ENCODE peak calls at places on chromosome 22, in nine cellular contexts. One of them, this sample, is unnamed.

GRCh38 chr22:47995718-47996117 is 1233.3 kb downstream of the TBC1D22A start:
- DNase-seq in GM23338: no peak
- DNase-seq in uterus: no peak
- DNase-seq in body of pancreas: no peak
- DNase-seq in cardiac fibroblast: no peak
- DNase-seq in AG04450: no peak
- DNase-seq in ascending aorta: no peak
- DNase-seq in PC-9: no peak
- DNase-seq in PC-3: no peak
- DNase-seq in this sample: no peak

GRCh38 chr22:19568337-19569311 is 44.4 kb upstream of the CLDN5 start:
- DNase-seq in GM23338: no peak
- DNase-seq in uterus: no peak
- DNase-seq in body of pancreas: no peak
- DNase-seq in cardiac fibroblast: peak
- DNase-seq in AG04450: peak
- DNase-seq in ascending aorta: no peak
- DNase-seq in PC-9: no peak
- DNase-seq in PC-3: peak
- DNase-seq in this sample: no peak

GRCh38 chr22:20022231-20023069 is 1.5 kb downstream of the TANGO2 start:
- DNase-seq in GM23338: no peak
- DNase-seq in uterus: no peak
- DNase-seq in body of pancreas: no peak
- DNase-seq in cardiac fibroblast: no peak
- DNase-seq in AG04450: no peak
- DNase-seq in ascending aorta: no peak
- DNase-seq in PC-9: no peak
- DNase-seq in PC-3: no peak
- DNase-seq in this sample: no peak

GRCh38 chr22:23055448-23056179 is 14.7 kb upstream of the GNAZ start:
- DNase-seq in GM23338: no peak
- DNase-seq in uterus: no peak
- DNase-seq in body of pancreas: no peak
- DNase-seq in cardiac fibroblast: no peak
- DNase-seq in AG04450: no peak
- DNase-seq in ascending aorta: peak
- DNase-seq in PC-9: no peak
- DNase-seq in PC-3: no peak
- DNase-seq in this sample: no peak

GRCh38 chr22:24093855-24094254 is 82.8 kb downstream of the CABIN1 start:
- DNase-seq in GM23338: peak
- DNase-seq in uterus: no peak
- DNase-seq in body of pancreas: peak
- DNase-seq in cardiac fibroblast: no peak
- DNase-seq in AG04450: no peak
- DNase-seq in ascending aorta: peak
- DNase-seq in PC-9: no peak
- DNase-seq in PC-3: no peak
- DNase-seq in this sample: no peak

GRCh38 chr22:49296561-49296960 is 531.1 kb downstream of the BRD1 start:
- DNase-seq in GM23338: no peak
- DNase-seq in uterus: no peak
- DNase-seq in body of pancreas: no peak
- DNase-seq in cardiac fibroblast: no peak
- DNase-seq in AG04450: no peak
- DNase-seq in ascending aorta: no peak
- DNase-seq in PC-9: no peak
- DNase-seq in PC-3: no peak
- DNase-seq in this sample: no peak

GRCh38 chr22:31627223-31627731 is 34.7 kb downstream of the PISD start:
- DNase-seq in GM23338: no peak
- DNase-seq in uterus: no peak
- DNase-seq in body of pancreas: peak
- DNase-seq in cardiac fibroblast: peak
- DNase-seq in AG04450: no peak
- DNase-seq in ascending aorta: no peak
- DNase-seq in PC-9: no peak
- DNase-seq in PC-3: no peak
- DNase-seq in this sample: no peak

GRCh38 chr22:45538284-45538683 is 35.6 kb downstream of the FBLN1 start:
- DNase-seq in GM23338: no peak
- DNase-seq in uterus: peak
- DNase-seq in body of pancreas: no peak
- DNase-seq in cardiac fibroblast: peak
- DNase-seq in AG04450: no peak
- DNase-seq in ascending aorta: peak
- DNase-seq in PC-9: no peak
- DNase-seq in PC-3: no peak
- DNase-seq in this sample: no peak

GRCh38 chr22:29320546-29320945 is 5.0 kb upstream of the RASL10A start:
- DNase-seq in GM23338: no peak
- DNase-seq in uterus: no peak
- DNase-seq in body of pancreas: no peak
- DNase-seq in cardiac fibroblast: no peak
- DNase-seq in AG04450: no peak
- DNase-seq in ascending aorta: no peak
- DNase-seq in PC-9: no peak
- DNase-seq in PC-3: no peak
- DNase-seq in this sample: no peak

GRCh38 chr22:31968022-31968421 is 23.7 kb downstream of the YWHAH start:
- DNase-seq in GM23338: no peak
- DNase-seq in uterus: no peak
- DNase-seq in body of pancreas: no peak
- DNase-seq in cardiac fibroblast: no peak
- DNase-seq in AG04450: no peak
- DNase-seq in ascending aorta: no peak
- DNase-seq in PC-9: no peak
- DNase-seq in PC-3: no peak
- DNase-seq in this sample: no peak

GRCh38 chr22:23147632-23148387 is 2.5 kb downstream of the RAB36 start:
- DNase-seq in GM23338: no peak
- DNase-seq in uterus: no peak
- DNase-seq in body of pancreas: peak
- DNase-seq in cardiac fibroblast: peak
- DNase-seq in AG04450: peak
- DNase-seq in ascending aorta: no peak
- DNase-seq in PC-9: peak
- DNase-seq in PC-3: peak
- DNase-seq in this sample: no peak

GRCh38 chr22:29914165-29914564 is 31.2 kb downstream of the MTMR3 start:
- DNase-seq in GM23338: peak
- DNase-seq in uterus: no peak
- DNase-seq in body of pancreas: no peak
- DNase-seq in cardiac fibroblast: peak
- DNase-seq in AG04450: peak
- DNase-seq in ascending aorta: no peak
- DNase-seq in PC-9: no peak
- DNase-seq in PC-3: peak
- DNase-seq in this sample: no peak

GRCh38 chr22:33210129-33210784 is 152.1 kb upstream of the SYN3 start:
- DNase-seq in GM23338: peak
- DNase-seq in uterus: no peak
- DNase-seq in body of pancreas: peak
- DNase-seq in cardiac fibroblast: peak
- DNase-seq in AG04450: no peak
- DNase-seq in ascending aorta: no peak
- DNase-seq in PC-9: peak
- DNase-seq in PC-3: peak
- DNase-seq in this sample: no peak

GRCh38 chr22:37647928-37648327 is 8.5 kb downstream of the SH3BP1 start:
- DNase-seq in GM23338: no peak
- DNase-seq in uterus: no peak
- DNase-seq in body of pancreas: peak
- DNase-seq in cardiac fibroblast: no peak
- DNase-seq in AG04450: no peak
- DNase-seq in ascending aorta: no peak
- DNase-seq in PC-9: no peak
- DNase-seq in PC-3: no peak
- DNase-seq in this sample: no peak

GRCh38 chr22:45192701-45193187 is 29.0 kb downstream of the NUP50 start:
- DNase-seq in GM23338: peak
- DNase-seq in uterus: no peak
- DNase-seq in body of pancreas: no peak
- DNase-seq in cardiac fibroblast: no peak
- DNase-seq in AG04450: no peak
- DNase-seq in ascending aorta: no peak
- DNase-seq in PC-9: no peak
- DNase-seq in PC-3: no peak
- DNase-seq in this sample: no peak

GRCh38 chr22:42760806-42761565 is 40.3 kb upstream of the A4GALT start:
- DNase-seq in GM23338: no peak
- DNase-seq in uterus: no peak
- DNase-seq in body of pancreas: no peak
- DNase-seq in cardiac fibroblast: no peak
- DNase-seq in AG04450: no peak
- DNase-seq in ascending aorta: no peak
- DNase-seq in PC-9: no peak
- DNase-seq in PC-3: no peak
- DNase-seq in this sample: no peak

GRCh38 chr22:41620646-41621098 is at the start of gene DESI1:
- DNase-seq in GM23338: peak
- DNase-seq in uterus: no peak
- DNase-seq in body of pancreas: peak
- DNase-seq in cardiac fibroblast: peak
- DNase-seq in AG04450: no peak
- DNase-seq in ascending aorta: no peak
- DNase-seq in PC-9: no peak
- DNase-seq in PC-3: no peak
- DNase-seq in this sample: no peak
- TF ChIP-seq CTCF in GM23338: no peak
- TF ChIP-seq CTCF in uterus: no peak
- TF ChIP-seq CTCF in body of pancreas: no peak
- TF ChIP-seq CTCF in cardiac fibroblast: no peak
- TF ChIP-seq CTCF in AG04450: no peak
- TF ChIP-seq CTCF in ascending aorta: no peak
- TF ChIP-seq CTCF in PC-9: no peak
- TF ChIP-seq CTCF in PC-3: no peak
- TF ChIP-seq CTCF in this sample: no peak

GRCh38 chr22:41415554-41415953 is 31.0 kb downstream of the TOB2 start:
- DNase-seq in GM23338: no peak
- DNase-seq in uterus: no peak
- DNase-seq in body of pancreas: no peak
- DNase-seq in cardiac fibroblast: no peak
- DNase-seq in AG04450: no peak
- DNase-seq in ascending aorta: no peak
- DNase-seq in PC-9: no peak
- DNase-seq in PC-3: no peak
- DNase-seq in this sample: no peak

GRCh38 chr22:41418717-41419116 is 27.9 kb downstream of the TOB2 start:
- DNase-seq in GM23338: no peak
- DNase-seq in uterus: no peak
- DNase-seq in body of pancreas: peak
- DNase-seq in cardiac fibroblast: no peak
- DNase-seq in AG04450: no peak
- DNase-seq in ascending aorta: no peak
- DNase-seq in PC-9: no peak
- DNase-seq in PC-3: no peak
- DNase-seq in this sample: no peak

GRCh38 chr22:41417622-41418390 is 28.8 kb downstream of the TOB2 start:
- DNase-seq in GM23338: no peak
- DNase-seq in uterus: peak
- DNase-seq in body of pancreas: peak
- DNase-seq in cardiac fibroblast: peak
- DNase-seq in AG04450: no peak
- DNase-seq in ascending aorta: peak
- DNase-seq in PC-9: peak
- DNase-seq in PC-3: no peak
- DNase-seq in this sample: peak
- H3K4me3 ChIP-seq in GM23338: no peak
- H3K4me3 ChIP-seq in uterus: no peak
- H3K4me3 ChIP-seq in body of pancreas: no peak
- H3K4me3 ChIP-seq in cardiac fibroblast: no peak
- H3K4me3 ChIP-seq in AG04450: no peak
- H3K4me3 ChIP-seq in ascending aorta: peak
- H3K4me3 ChIP-seq in PC-9: no peak
- H3K4me3 ChIP-seq in PC-3: no peak
- H3K4me3 ChIP-seq in this sample: peak

DNA sequence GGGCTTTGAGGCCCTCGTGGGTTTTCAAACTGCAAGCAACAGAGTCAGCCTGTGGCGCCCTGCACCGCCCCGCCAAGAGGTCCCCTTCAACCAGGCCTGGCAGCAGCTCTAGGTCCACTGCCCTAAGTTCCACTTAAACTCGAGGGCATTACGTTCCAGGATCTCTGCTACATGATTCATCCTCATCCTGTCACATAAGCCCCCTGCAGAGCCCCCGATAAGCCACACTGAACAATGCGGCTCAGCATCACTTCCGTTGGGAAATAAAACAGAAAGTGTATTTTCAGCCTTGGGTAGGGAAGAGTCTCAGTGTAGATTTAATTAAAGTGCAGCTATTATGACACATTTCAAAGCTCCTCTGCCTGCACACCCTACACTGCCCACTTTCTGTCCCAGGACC is 24.6 kb downstream of the SULT4A1 start:
- DNase-seq in GM23338: no peak
- DNase-seq in uterus: no peak
- DNase-seq in body of pancreas: no peak
- DNase-seq in cardiac fibroblast: no peak
- DNase-seq in AG04450: no peak
- DNase-seq in ascending aorta: no peak
- DNase-seq in PC-9: no peak
- DNase-seq in PC-3: no peak
- DNase-seq in this sample: no peak
- TF ChIP-seq CTCF in GM23338: no peak
- TF ChIP-seq CTCF in uterus: no peak
- TF ChIP-seq CTCF in body of pancreas: no peak
- TF ChIP-seq CTCF in cardiac fibroblast: no peak
- TF ChIP-seq CTCF in AG04450: no peak
- TF ChIP-seq CTCF in ascending aorta: no peak
- TF ChIP-seq CTCF in PC-9: no peak
- TF ChIP-seq CTCF in PC-3: no peak
- TF ChIP-seq CTCF in this sample: no peak

DNA sequence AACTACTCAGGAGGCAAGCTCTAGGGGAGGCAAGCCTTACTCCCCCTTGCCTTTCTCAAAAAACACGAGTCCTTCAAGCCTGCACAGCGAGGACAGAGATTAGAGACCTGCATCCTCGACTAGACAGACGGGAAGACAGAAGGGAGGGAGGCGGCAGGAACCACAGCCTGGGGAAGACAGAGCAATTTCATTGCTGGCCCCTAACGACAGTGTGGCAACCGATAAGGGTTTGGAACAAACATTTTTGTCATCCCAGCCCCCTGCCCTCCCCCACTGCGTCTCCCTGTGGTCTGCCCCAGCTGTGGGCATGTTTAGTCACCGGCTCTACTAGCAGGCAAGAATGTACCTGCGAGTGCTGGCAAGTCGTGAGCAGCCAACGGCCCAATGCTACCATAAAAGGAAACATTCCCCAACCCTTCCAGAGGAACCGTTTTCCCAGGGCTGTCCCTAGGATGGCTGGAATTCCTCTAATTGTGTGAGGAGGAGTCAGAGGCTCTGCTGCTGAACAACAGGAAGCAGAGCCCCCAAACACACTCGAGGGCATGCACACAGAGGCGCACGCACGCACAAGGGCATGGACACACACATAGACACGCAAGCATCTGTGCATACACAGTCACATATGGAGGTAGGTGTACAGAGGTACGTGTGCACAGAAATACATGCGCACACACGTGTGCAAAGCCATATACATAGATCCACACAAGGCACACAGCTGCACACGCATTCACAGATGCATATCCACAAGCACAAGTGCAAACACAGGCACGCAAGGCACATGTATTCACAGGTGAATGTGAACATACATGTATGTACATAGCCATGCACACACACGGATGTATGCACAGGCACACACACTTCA is 58.3 kb downstream of the MYH9 start:
- DNase-seq in GM23338: peak
- DNase-seq in uterus: peak
- DNase-seq in body of pancreas: peak
- DNase-seq in cardiac fibroblast: peak
- DNase-seq in AG04450: peak
- DNase-seq in ascending aorta: peak
- DNase-seq in PC-9: peak
- DNase-seq in PC-3: peak
- DNase-seq in this sample: peak
- H3K4me3 ChIP-seq in GM23338: peak
- H3K4me3 ChIP-seq in uterus: no peak
- H3K4me3 ChIP-seq in body of pancreas: no peak
- H3K4me3 ChIP-seq in cardiac fibroblast: no peak
- H3K4me3 ChIP-seq in AG04450: peak
- H3K4me3 ChIP-seq in ascending aorta: peak
- H3K4me3 ChIP-seq in PC-9: peak
- H3K4me3 ChIP-seq in PC-3: peak
- H3K4me3 ChIP-seq in this sample: peak